ENCODE peak calls at places on chromosome 17, in five cellular contexts. One of them, this sample, is unnamed.

GRCh38 chr17:73286863-73287296 is 24.9 kb downstream of the CDC42EP4 start:
- DNase-seq in NT2/D1: no peak
- DNase-seq in GM12878: no peak
- DNase-seq in H1: no peak
- DNase-seq in HepG2: no peak
- DNase-seq in this sample: no peak

GRCh38 chr17:57557793-57558681 is 187.1 kb downstream of the CCDC182 start:
- DNase-seq in NT2/D1: no peak
- DNase-seq in GM12878: no peak
- DNase-seq in H1: no peak
- DNase-seq in HepG2: no peak
- DNase-seq in this sample: no peak

GRCh38 chr17:76841776-76842405 is 26.3 kb upstream of the MGAT5B start:
- DNase-seq in NT2/D1: no peak
- DNase-seq in GM12878: no peak
- DNase-seq in H1: no peak
- DNase-seq in HepG2: no peak
- DNase-seq in this sample: no peak

GRCh38 chr17:28880572-28880945 is 17.0 kb downstream of the FLOT2 start:
- DNase-seq in NT2/D1: no peak
- DNase-seq in GM12878: no peak
- DNase-seq in H1: no peak
- DNase-seq in HepG2: no peak
- DNase-seq in this sample: no peak

GRCh38 chr17:7897773-7898172 is 9.2 kb downstream of the CHD3 start:
- DNase-seq in NT2/D1: no peak
- DNase-seq in GM12878: no peak
- DNase-seq in H1: no peak
- DNase-seq in HepG2: peak; percentile 62
- DNase-seq in this sample: peak; percentile 21

GRCh38 chr17:563646-564045 is 151.0 kb downstream of the VPS53 start:
- DNase-seq in NT2/D1: no peak
- DNase-seq in GM12878: no peak
- DNase-seq in H1: no peak
- DNase-seq in HepG2: no peak
- DNase-seq in this sample: no peak

GRCh38 chr17:39926588-39927100 is 757 bp downstream of the ORMDL3 start:
- DNase-seq in NT2/D1: no peak
- DNase-seq in GM12878: no peak
- DNase-seq in H1: no peak
- DNase-seq in HepG2: peak; percentile 78
- DNase-seq in this sample: peak; percentile 22

GRCh38 chr17:27446569-27447301 is 9.5 kb upstream of the KSR1 start:
- DNase-seq in NT2/D1: no peak
- DNase-seq in GM12878: no peak
- DNase-seq in H1: no peak
- DNase-seq in HepG2: no peak
- DNase-seq in this sample: no peak

GRCh38 chr17:55889271-55889670 is 138.4 kb downstream of the PCTP start:
- DNase-seq in NT2/D1: no peak
- DNase-seq in GM12878: no peak
- DNase-seq in H1: no peak
- DNase-seq in HepG2: no peak
- DNase-seq in this sample: no peak

GRCh38 chr17:15298176-15298575 is 33.0 kb upstream of the PMP22 start:
- DNase-seq in NT2/D1: no peak
- DNase-seq in GM12878: no peak
- DNase-seq in H1: no peak
- DNase-seq in HepG2: no peak
- DNase-seq in this sample: no peak

GRCh38 chr17:44216674-44217073 is 2.8 kb downstream of the UBTF start:
- DNase-seq in NT2/D1: no peak
- DNase-seq in GM12878: no peak
- DNase-seq in H1: no peak
- DNase-seq in HepG2: no peak
- DNase-seq in this sample: no peak

GRCh38 chr17:75776399-75777242 is 8.0 kb upstream of the UNK start:
- DNase-seq in NT2/D1: no peak
- DNase-seq in GM12878: no peak
- DNase-seq in H1: no peak
- DNase-seq in HepG2: no peak
- DNase-seq in this sample: no peak
- TF ChIP-seq SUZ12 in NT2/D1: no peak
- TF ChIP-seq SUZ12 in GM12878: no peak
- TF ChIP-seq SUZ12 in H1: no peak
- TF ChIP-seq SUZ12 in HepG2: no peak
- TF ChIP-seq SUZ12 in this sample: no peak

GRCh38 chr17:61294777-61295176 is 104.9 kb upstream of the TBX2 start:
- DNase-seq in NT2/D1: no peak
- DNase-seq in GM12878: no peak
- DNase-seq in H1: no peak
- DNase-seq in HepG2: no peak
- DNase-seq in this sample: no peak
- TF ChIP-seq SUZ12 in NT2/D1: no peak
- TF ChIP-seq SUZ12 in GM12878: no peak
- TF ChIP-seq SUZ12 in H1: no peak
- TF ChIP-seq SUZ12 in HepG2: no peak
- TF ChIP-seq SUZ12 in this sample: no peak

GRCh38 chr17:9628509-9628908 is 16.8 kb upstream of the USP43 start:
- DNase-seq in NT2/D1: no peak
- DNase-seq in GM12878: no peak
- DNase-seq in H1: no peak
- DNase-seq in HepG2: no peak
- DNase-seq in this sample: no peak
- TF ChIP-seq SUZ12 in NT2/D1: no peak
- TF ChIP-seq SUZ12 in GM12878: no peak
- TF ChIP-seq SUZ12 in H1: no peak
- TF ChIP-seq SUZ12 in HepG2: no peak
- TF ChIP-seq SUZ12 in this sample: no peak

DNA sequence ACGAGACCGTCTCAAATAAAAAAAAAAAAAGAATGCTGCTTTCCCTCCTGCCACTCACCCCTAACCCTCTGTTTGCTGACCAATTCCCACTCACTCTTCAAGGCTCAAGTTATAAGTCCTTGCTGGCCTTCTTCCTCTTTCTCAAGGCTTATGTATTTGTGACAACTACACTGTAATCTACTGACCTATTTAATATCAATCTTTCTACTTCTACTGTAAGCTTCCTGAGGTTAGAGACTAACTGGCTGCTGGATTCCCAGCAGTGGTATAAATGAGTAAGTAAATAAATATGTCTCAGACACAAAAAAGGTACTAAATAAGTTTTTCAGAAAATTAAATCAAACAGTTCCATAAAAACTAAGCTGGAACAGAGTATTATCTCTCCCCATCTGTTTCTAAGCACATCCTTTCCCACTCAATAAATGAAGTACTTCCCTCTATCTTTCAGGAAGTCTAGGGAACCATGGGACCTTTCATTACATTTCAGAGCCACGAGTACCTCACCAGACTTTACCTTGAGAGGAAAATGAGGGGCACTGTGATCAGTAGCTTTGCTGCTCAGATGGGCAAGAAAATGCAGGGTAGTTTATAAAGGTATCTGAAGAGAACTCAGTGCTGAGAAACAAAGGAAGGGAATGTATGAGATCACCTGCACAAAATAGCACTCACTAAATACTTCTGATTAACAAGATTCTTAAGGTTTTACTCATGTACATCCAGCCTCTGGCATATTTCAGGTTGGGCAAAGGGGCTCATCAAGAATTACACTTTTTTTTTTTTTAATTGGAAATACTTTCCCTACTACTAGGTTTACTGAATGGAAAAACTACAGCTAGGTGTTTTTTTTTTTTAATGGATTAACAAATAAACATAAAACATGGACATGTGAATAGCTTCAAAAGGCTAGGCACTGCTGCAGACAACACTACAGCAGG is 10.8 kb downstream of the SSH2 start:
- DNase-seq in NT2/D1: no peak
- DNase-seq in GM12878: no peak
- DNase-seq in H1: no peak
- DNase-seq in HepG2: no peak
- DNase-seq in this sample: no peak
- TF ChIP-seq SUZ12 in NT2/D1: no peak
- TF ChIP-seq SUZ12 in GM12878: no peak
- TF ChIP-seq SUZ12 in H1: no peak
- TF ChIP-seq SUZ12 in HepG2: no peak
- TF ChIP-seq SUZ12 in this sample: no peak

This sample was measured in HEK293T.